ENCODE peak calls at places on chromosomes 7 and 10, in seven cellular contexts. I, J, A, D, W, O and Y are unnamed samples.
A peak's percentile ranks its signal among the peaks of the same experiment; 100 is the strongest.

GRCh38 chr10:125781374-125781773 is 5.8 kb upstream of the MMP21 start:
- DNase-seq in O (no peak), J (no peak), I (no peak), D (no peak), A (no peak), W (no peak), Y (no peak)

GRCh38 chr7:85186521-85187241 is at the start of gene SEMA3D:
- DNase-seq in A (peak; percentile 79), D (peak; percentile 67), J (peak; percentile 85), W (peak; percentile 75), O (peak; percentile 70), I (peak; percentile 87), Y (peak; percentile 88)

GRCh38 chr7:22301790-22302189 is 55.2 kb downstream of the RAPGEF5 start:
- DNase-seq in W (no peak), A (no peak), O (no peak), J (no peak), D (no peak), I (no peak), Y (no peak)

GRCh38 chr10:46515402-46516192 is 40.9 kb downstream of the GPRIN2 start:
- DNase-seq in J (no peak), I (no peak), A (no peak), W (no peak), D (peak; percentile 12), O (no peak), Y (no peak)

GRCh38 chr10:102744374-102745051 is 765 bp downstream of the WBP1L start:
- DNase-seq in A (no peak), J (peak; percentile 63), I (peak; percentile 58), D (peak; percentile 47), O (no peak), W (peak; percentile 28), Y (peak; percentile 20)

GRCh38 chr7:158733762-158734494 is 29.3 kb upstream of the NCAPG2 start:
- DNase-seq in J (no peak), W (no peak), D (no peak), A (no peak), O (no peak), I (no peak), Y (no peak)

GRCh38 chr10:109239371-109239770 is 683.9 kb downstream of the XPNPEP1 start:
- DNase-seq in A (no peak), D (no peak), W (no peak), O (no peak), J (no peak), I (no peak), Y (no peak)

GRCh38 chr7:45092100-45092930 is 3.5 kb upstream of the NACAD start:
- DNase-seq in J (peak; percentile 38), D (no peak), W (peak; percentile 37), O (no peak), I (no peak), A (no peak), Y (no peak)

GRCh38 chr7:127347567-127348246 is 44.8 kb downstream of the ZNF800 start:
- DNase-seq in A (peak; percentile 81), W (peak; percentile 52), J (peak; percentile 43), I (peak; percentile 70), O (no peak), D (peak; percentile 61), Y (peak; percentile 59)
- TF ChIP-seq CTCF in A (peak; percentile 17), W (peak; percentile 10), J (peak; percentile 47), I (peak; percentile 56), O (no peak), D (no peak), Y (peak; percentile 41)

DNA sequence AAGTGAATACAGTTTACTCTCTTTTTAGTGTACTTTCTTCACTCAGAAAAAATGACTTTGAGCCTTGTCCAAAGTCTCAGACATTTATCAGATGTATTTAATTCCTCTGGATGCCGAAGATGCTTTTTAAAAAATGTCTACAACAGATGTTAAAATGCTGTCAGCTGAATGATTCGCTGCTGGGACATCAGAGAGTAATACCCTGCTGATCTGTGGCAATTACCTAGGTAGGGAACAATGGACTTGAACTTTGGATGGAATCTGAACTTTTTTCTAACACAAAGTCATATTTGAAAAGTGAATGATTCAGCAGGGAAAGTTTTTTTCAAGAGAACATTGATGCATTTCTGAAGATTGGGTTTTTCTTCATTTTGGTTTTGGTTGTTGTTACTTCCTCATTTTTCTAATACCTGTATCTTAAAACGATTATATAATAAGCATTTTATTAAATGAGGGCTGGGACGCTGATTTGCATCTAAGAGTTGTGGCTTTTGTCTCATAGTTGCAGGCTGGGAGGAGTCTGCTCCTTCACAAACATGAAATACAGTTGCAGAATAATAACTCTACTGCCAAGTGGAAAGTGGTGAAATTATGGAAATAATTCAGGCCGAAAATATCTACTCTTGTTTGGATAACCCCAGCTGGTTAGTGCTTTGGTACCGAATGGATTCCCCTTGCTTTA is 98.0 kb downstream of the SPAG6 start:
- DNase-seq in O (no peak), D (no peak), W (no peak), A (no peak), I (no peak), J (peak; percentile 58), Y (no peak)
- H3K4me3 ChIP-seq in O (no peak overlapping the region), D (no peak overlapping the region), W (no peak overlapping the region), A (no peak overlapping the region), I (no peak overlapping the region), J (no peak overlapping the region), Y (no peak overlapping the region)

GRCh38 chr7:2560175-2560695 is 1.5 kb downstream of the IQCE start:
- DNase-seq in A (peak; percentile 33), J (peak; percentile 26), I (no peak), W (peak; percentile 20), D (no peak), O (no peak), Y (no peak)
- TF ChIP-seq CTCF in A (no peak), J (peak; percentile 35), I (no peak), W (peak; percentile 32), D (no peak), O (no peak), Y (no peak)

DNA sequence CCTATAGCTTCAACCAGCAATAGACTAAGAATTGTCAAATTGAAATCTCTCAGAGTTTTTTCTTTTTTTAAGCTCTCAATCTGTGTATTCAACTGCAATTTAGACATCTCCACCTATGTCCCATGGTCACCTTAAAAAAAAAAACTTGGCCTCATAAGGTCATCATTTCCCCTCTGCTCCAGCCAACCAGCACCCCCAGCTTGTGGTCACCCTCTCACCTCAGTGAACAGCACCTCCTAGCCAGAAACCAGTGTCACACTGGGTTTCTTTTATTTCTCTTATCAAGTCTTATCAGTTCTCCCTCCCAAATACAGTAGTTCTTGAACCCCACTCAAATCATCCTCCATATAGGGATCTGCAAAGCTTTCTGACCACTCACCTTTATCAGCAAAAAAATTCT is 4.0 kb downstream of the ITGB1 start:
- DNase-seq in D (no peak), J (no peak), A (no peak), O (no peak), I (no peak), W (no peak), Y (no peak)
- H3K4me3 ChIP-seq in D (no peak overlapping the region), J (peak overlapping the region; percentile 81), A (no peak overlapping the region), O (peak overlapping the region; percentile 14), I (peak overlapping the region; percentile 100), W (peak overlapping the region; percentile 81), Y (peak overlapping the region; percentile 81)

DNA sequence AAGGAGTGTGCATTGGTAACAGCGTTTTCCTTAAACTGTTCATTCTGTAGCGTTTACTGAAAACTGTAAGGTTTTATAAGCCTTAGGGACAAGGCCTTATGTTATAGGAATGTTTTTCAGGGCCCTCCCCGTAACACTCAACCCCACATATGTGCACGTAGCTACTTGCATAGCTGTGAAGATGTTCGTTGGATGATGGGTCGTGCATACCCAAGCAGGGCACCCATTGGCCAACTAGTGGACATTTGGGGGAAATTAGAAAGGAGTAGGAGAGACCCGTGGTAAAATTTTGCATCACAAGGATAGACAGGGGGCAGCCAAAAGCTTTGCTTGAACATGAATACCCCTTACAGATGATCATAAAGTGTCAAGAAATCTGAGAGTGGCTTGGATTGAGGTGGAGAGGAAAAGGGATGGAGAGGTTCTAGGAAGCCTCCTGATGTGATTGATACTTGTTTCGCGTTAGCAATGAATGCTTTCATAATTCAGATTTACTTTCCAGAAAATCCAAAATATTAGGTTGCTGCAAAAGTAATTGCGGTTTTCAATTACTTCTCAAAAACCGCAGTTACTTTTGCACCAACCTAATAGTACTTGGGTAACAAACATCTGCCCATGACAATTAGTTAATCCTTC is 878 bp downstream of the SEC61A2 start:
- DNase-seq in W (peak; percentile 72), J (peak; percentile 71), O (peak; percentile 54), I (peak; percentile 73), D (peak; percentile 37), A (peak; percentile 79), Y (peak; percentile 76)
- TF ChIP-seq CTCF in W (peak; percentile 61), J (peak; percentile 74), O (peak; percentile 59), I (peak; percentile 62), D (peak; percentile 33), A (peak; percentile 46), Y (peak; percentile 61)

DNA sequence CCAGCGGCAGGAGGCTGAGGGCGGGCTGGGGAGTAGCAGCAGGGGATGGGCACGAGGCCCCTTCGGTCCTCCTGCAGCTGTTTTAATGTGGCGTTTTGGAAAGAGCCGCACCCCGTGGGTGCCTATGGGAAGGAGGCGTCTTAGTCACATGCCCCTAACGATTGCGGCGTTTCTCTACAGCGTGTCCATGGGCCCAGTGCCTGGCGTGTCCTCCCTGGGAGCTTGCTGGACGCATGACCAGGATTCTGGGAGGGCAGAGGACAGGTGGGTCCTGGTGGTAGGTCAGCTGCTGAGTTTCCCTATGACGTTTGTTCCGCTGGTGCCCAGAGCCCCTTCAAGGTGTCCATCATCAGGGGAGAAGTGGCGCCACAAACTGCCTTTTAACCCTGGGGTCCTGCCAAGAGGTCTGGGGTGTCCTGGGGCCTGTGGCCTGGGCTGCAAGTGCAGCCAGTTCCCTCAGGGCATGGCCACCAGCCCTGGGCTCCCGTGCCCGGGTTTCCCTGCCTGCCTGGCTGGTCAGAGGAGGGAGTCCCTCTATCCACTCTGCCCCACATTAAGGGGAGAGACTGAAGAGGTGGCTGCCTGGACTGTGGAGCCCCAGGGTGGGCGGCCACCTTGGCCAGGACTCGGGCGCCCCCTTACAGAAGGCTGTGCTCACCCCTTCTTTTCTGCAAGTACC is 48.7 kb downstream of the PWWP2B start:
- DNase-seq in J (no peak), A (peak; percentile 76), O (no peak), I (no peak), W (no peak), D (no peak), Y (no peak)
- H3K4me3 ChIP-seq in J (no peak overlapping the region), A (peak overlapping the region; percentile 66), O (no peak overlapping the region), I (no peak overlapping the region), W (no peak overlapping the region), D (no peak overlapping the region), Y (no peak overlapping the region)